ENCODE peak calls at places on chromosomes 2 and 18, in five cellular contexts. X, Y, F, R and I are unnamed samples.

GRCh38 chr18:39966275-39966674 is 1988.8 kb upstream of the PIK3C3 start:
- DNase-seq in X (no peak), Y (no peak), F (peak), R (no peak), I (peak)

GRCh38 chr2:195612515-195613495 is 44.2 kb upstream of the SLC39A10 start:
- DNase-seq in X (peak), Y (no peak), F (peak), R (peak), I (peak)

GRCh38 chr2:240155080-240156025 is 14.9 kb upstream of the OTOS start:
- DNase-seq in X (peak), F (no peak), Y (no peak), R (no peak), I (no peak)

GRCh38 chr2:131047920-131048560 is 45.2 kb downstream of the FAM168B start:
- DNase-seq in X (no peak), R (no peak), F (no peak), Y (no peak), I (no peak)

GRCh38 chr2:186129767-186130581 is 356.1 kb upstream of the ZC3H15 start:
- DNase-seq in Y (no peak), X (peak), F (no peak), R (peak), I (peak)

GRCh38 chr2:132517386-132517785 is 100.8 kb downstream of the GPR39 start:
- DNase-seq in Y (no peak), F (no peak), X (no peak), R (no peak), I (no peak)

GRCh38 chr2:88933980-88934379 is 242.5 kb downstream of the RPIA start:
- DNase-seq in Y (no peak), F (no peak), X (no peak), R (no peak), I (peak)

GRCh38 chr2:68940369-68940768 is 12.3 kb downstream of the GKN2 start:
- DNase-seq in Y (no peak), R (no peak), F (no peak), X (no peak), I (no peak)

GRCh38 chr18:58005036-58005435 is 39.0 kb upstream of the NEDD4L start:
- DNase-seq in X (peak), Y (no peak), F (no peak), R (peak), I (peak)

GRCh38 chr2:22273853-22274252 is 1111.1 kb upstream of the KLHL29 start:
- DNase-seq in X (no peak), F (no peak), Y (no peak), R (no peak), I (no peak)

GRCh38 chr2:30197570-30197969 is 33.8 kb upstream of the LBH start:
- DNase-seq in Y (no peak), F (no peak), R (no peak), X (no peak), I (no peak)

GRCh38 chr2:182920631-182921056 is 54.2 kb upstream of the FRZB start:
- DNase-seq in X (no peak), Y (no peak), R (no peak), F (no peak), I (no peak)

GRCh38 chr2:30024281-30024680 is 102.9 kb upstream of the ALK start:
- DNase-seq in Y (no peak), X (no peak), F (no peak), R (no peak), I (no peak)

GRCh38 chr2:27369471-27370025 is 590 bp downstream of the EIF2B4 start:
- DNase-seq in R (peak), F (no peak), X (peak), Y (peak), I (peak)

GRCh38 chr2:232781765-232782164 is 5.4 kb upstream of the KCNJ13 start:
- DNase-seq in R (peak), X (peak), Y (no peak), F (no peak), I (peak)

GRCh38 chr18:58843662-58844035 is 21.0 kb upstream of the ZNF532 start:
- DNase-seq in R (no peak), F (no peak), Y (no peak), X (no peak), I (no peak)

GRCh38 chr18:45197526-45197970 is 417.7 kb upstream of the SLC14A2 start:
- DNase-seq in Y (no peak), R (peak), X (peak), F (no peak), I (no peak)

GRCh38 chr2:176136375-176137248 is 7.1 kb downstream of the HOXD8 start:
- DNase-seq in X (no peak), Y (no peak), F (no peak), R (no peak), I (no peak)

GRCh38 chr2:158232476-158232875 is 130.8 kb downstream of the UPP2 start:
- DNase-seq in X (no peak), F (no peak), Y (no peak), R (no peak), I (peak)

GRCh38 chr2:224646242-224646846 is 61.2 kb upstream of the CUL3 start:
- DNase-seq in Y (no peak), F (no peak), X (peak), R (peak), I (peak)

GRCh38 chr18:35841283-35841682 is 131.2 kb upstream of the RMP24 start:
- DNase-seq in R (no peak), Y (no peak), F (no peak), X (no peak), I (no peak)

GRCh38 chr2:43206602-43207001 is 19.8 kb downstream of the ZFP36L2 start:
- DNase-seq in X (no peak), F (no peak), Y (no peak), R (no peak), I (no peak)

GRCh38 chr2:2575870-2576386 is 244.9 kb upstream of the MYT1L start:
- DNase-seq in Y (no peak), X (no peak), R (no peak), F (no peak), I (no peak)

GRCh38 chr2:197453123-197453913 is at the start of gene COQ10B:
- DNase-seq in X (peak), F (peak), R (peak), Y (peak), I (peak)

GRCh38 chr2:197453914-197454398 is 604 bp downstream of the COQ10B start:
- DNase-seq in F (peak), X (peak), Y (no peak), R (peak), I (peak)

GRCh38 chr2:197452754-197453122 is 614 bp upstream of the COQ10B start:
- DNase-seq in X (no peak), F (no peak), R (no peak), Y (no peak), I (no peak)

GRCh38 chr2:197455428-197455827 is 2.1 kb downstream of the COQ10B start:
- DNase-seq in Y (no peak), F (no peak), X (no peak), R (no peak), I (no peak)

DNA sequence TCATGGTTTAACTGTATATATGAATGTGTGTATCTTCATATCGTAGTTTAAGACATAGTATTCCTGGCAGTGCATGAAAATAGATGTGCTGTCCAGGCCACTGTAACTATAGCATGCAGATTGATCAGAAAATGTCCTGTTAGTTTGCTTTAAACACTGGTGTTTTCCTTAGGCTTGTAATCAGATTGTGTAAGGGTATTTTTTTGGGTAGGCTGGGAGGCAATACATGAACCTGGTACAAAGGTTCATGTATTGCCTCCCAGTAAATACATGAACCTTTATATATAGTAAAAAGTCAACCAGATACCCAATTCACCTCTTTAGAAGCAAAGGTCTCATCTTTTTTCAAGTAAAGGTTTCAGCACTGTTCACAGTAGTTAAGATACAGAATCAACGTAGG is 1.6 kb downstream of the COQ10B start:
- DNase-seq in X (no peak), F (no peak), Y (no peak), R (no peak), I (no peak)
- H3K4me3 ChIP-seq in X (peak), F (peak), Y (no peak), R (peak), I (peak)

GRCh38 chr2:219447242-219448098 is 12.8 kb downstream of the SPEG start:
- DNase-seq in R (no peak), Y (no peak), F (no peak), X (no peak), I (no peak)

GRCh38 chr2:219448099-219448775 is 13.6 kb downstream of the SPEG start:
- DNase-seq in F (no peak), R (no peak), X (no peak), Y (no peak), I (no peak)

GRCh38 chr2:219445220-219445631 is 10.6 kb downstream of the SPEG start:
- DNase-seq in R (no peak), X (no peak), Y (no peak), F (no peak), I (no peak)

GRCh38 chr2:219446101-219446504 is 11.5 kb downstream of the SPEG start:
- DNase-seq in R (peak), X (peak), F (no peak), Y (no peak), I (peak)

GRCh38 chr2:219446689-219447088 is 12.0 kb downstream of the SPEG start:
- DNase-seq in Y (no peak), F (no peak), R (no peak), X (no peak), I (no peak)
- TF ChIP-seq CTCF in Y (no peak), F (no peak), R (no peak), X (no peak), I (no peak)

GRCh38 chr2:219003267-219003634 is 10.0 kb upstream of the CRYBA2 start:
- DNase-seq in Y (no peak), X (no peak), F (no peak), R (no peak), I (no peak)
- H3K4me3 ChIP-seq in Y (peak), X (no peak), F (peak), R (no peak), I (no peak)

DNA sequence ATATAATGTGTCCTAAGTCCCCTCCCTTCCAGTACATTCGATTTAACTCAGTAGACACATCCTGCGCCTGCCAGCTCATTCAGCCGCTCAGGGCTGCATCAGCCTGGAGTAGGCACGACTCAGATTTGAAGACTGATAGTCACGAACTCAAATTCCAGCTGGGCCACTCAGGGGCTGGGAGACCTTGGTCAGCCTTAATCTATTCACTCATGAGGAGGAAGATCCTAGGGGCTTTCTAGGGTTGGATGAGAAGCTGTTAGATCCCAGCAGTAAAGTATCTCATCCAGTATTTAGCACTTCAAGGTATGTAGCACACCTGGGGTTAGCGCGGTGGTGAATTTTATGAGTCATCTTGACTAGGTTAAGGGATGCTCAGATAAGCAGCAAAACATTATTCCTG is 98.9 kb upstream of the ODC1 start:
- DNase-seq in X (peak), R (no peak), F (no peak), Y (no peak), I (no peak)
- TF ChIP-seq CTCF in X (no peak), R (no peak), F (no peak), Y (no peak), I (no peak)

GRCh38 chr2:67067656-67068055 is 329.5 kb upstream of the ETAA1 start:
- DNase-seq in X (no peak), Y (no peak), R (no peak), F (no peak), I (no peak)

GRCh38 chr2:67070826-67071225 is 326.3 kb upstream of the ETAA1 start:
- DNase-seq in Y (no peak), R (no peak), X (peak), F (no peak), I (no peak)

GRCh38 chr2:67066782-67067181 is 330.4 kb upstream of the ETAA1 start:
- DNase-seq in X (no peak), Y (no peak), R (no peak), F (no peak), I (no peak)

DNA sequence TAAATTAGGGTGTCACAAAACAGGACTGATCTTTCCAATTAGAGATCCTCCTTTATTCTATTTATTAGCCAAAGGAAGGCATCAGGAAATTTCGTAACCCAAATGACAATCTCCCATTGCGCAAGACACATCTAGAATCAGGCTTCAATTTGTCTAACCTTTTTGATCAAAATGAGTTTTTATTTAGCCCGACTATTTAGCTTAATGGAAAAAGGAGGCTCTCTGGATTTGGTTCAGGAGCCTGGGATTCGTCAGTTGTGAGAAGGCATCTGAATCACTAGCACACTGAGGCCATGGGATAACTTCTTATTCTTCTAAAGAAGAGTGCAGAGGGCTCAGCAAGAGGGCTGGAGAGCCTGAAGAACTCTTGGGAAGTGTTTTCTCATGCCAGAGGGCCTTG is 332.1 kb upstream of the ETAA1 start:
- DNase-seq in X (no peak), Y (no peak), F (no peak), R (no peak), I (no peak)
- H3K4me3 ChIP-seq in X (no peak), Y (no peak), F (no peak), R (no peak), I (no peak)